ENCODE peak calls at places on chromosome 6, in six cellular contexts. M is GM12864, G is NCI-H460, V is kidney tubule cell, A is T-helper 9 cell, Q is SK-MEL-5. H is an unnamed sample.

GRCh38 chr6:9257215-9257614 is 821.9 kb upstream of the SLC35B3 start:
- DNase-seq in Q (no peak), A (no peak), G (no peak), M (no peak), V (no peak), H (no peak)

GRCh38 chr6:169409742-169410312 is 156.2 kb upstream of the THBS2 start:
- DNase-seq in M (no peak), V (no peak), G (no peak), A (no peak), Q (no peak), H (no peak)

GRCh38 chr6:13281630-13282156 is 46.6 kb downstream of the TBC1D7 start:
- DNase-seq in V (no peak), A (no peak), G (no peak), Q (peak; percentile 30), M (no peak), H (no peak)

GRCh38 chr6:4815584-4815983 is 39.4 kb downstream of the CDYL start:
- DNase-seq in V (no peak), Q (no peak), A (no peak), M (no peak), G (no peak), H (no peak)

GRCh38 chr6:55445648-55446204 is 118.5 kb downstream of the GFRAL start:
- DNase-seq in Q (peak; percentile 51), A (no peak), M (no peak), V (peak; percentile 39), G (peak; percentile 24), H (peak; percentile 4)

GRCh38 chr6:7107578-7108195 is at the start of gene RREB1:
- DNase-seq in Q (peak; percentile 67), A (peak; percentile 48), M (no peak), G (peak; percentile 28), V (peak; percentile 68), H (no peak)

GRCh38 chr6:116476021-116476678 is 15.0 kb downstream of the CALHM6 start:
- DNase-seq in M (peak; percentile 57), G (no peak), V (peak; percentile 16), A (no peak), Q (no peak), H (peak; percentile 62)

GRCh38 chr6:122736606-122737005 is 42.9 kb upstream of the FABP7 start:
- DNase-seq in G (no peak), Q (no peak), V (no peak), A (no peak), M (no peak), H (no peak)

GRCh38 chr6:381742-382461 is 9.7 kb upstream of the IRF4 start:
- DNase-seq in G (no peak), Q (no peak), A (no peak), M (no peak), V (no peak), H (no peak)

GRCh38 chr6:115004204-115004603 is 661.4 kb upstream of the HS3ST5 start:
- DNase-seq in V (peak; percentile 44), G (no peak), Q (no peak), A (no peak), M (no peak), H (no peak)

GRCh38 chr6:100461273-100461919 is 3.3 kb downstream of the SIM1 start:
- DNase-seq in Q (peak; percentile 10), M (no peak), V (peak; percentile 65), A (no peak), G (peak; percentile 6), H (no peak)

GRCh38 chr6:5201271-5201670 is 59.5 kb downstream of the LYRM4 start:
- DNase-seq in Q (no peak), G (no peak), V (no peak), M (no peak), A (no peak), H (no peak)

GRCh38 chr6:130708338-130708737 is 118.9 kb upstream of the SMLR1 start:
- DNase-seq in M (no peak), V (no peak), G (no peak), A (no peak), Q (no peak), H (no peak)

GRCh38 chr6:162964703-162965140 is 236.9 kb downstream of the PACRG start:
- DNase-seq in M (no peak), G (no peak), A (no peak), Q (no peak), V (peak; percentile 88), H (no peak)

GRCh38 chr6:86193821-86194220 is 551.1 kb upstream of the SYNCRIP start:
- DNase-seq in G (no peak), A (no peak), M (no peak), V (no peak), Q (no peak), H (no peak)

GRCh38 chr6:55925292-55925691 is 49.9 kb upstream of the BMP5 start:
- DNase-seq in M (no peak), Q (no peak), G (no peak), A (no peak), V (peak; percentile 85), H (no peak)

GRCh38 chr6:3001773-3002293 is 2.1 kb downstream of the NQO2 start:
- DNase-seq in A (no peak), Q (peak; percentile 97), M (no peak), V (peak; percentile 83), G (peak; percentile 88), H (no peak)

GRCh38 chr6:125753218-125753936 is 3.9 kb downstream of the HEY2 start:
- DNase-seq in G (no peak), V (peak; percentile 30), A (no peak), M (no peak), Q (peak; percentile 52), H (no peak)

GRCh38 chr6:129209355-129209754 is 326.4 kb downstream of the LAMA2 start:
- DNase-seq in A (no peak), V (no peak), Q (no peak), G (no peak), M (no peak), H (no peak)